ENCODE peak calls at places on chromosomes 2 and 18, in ten cellular contexts. One of them, this sample, is unnamed.

GRCh38 chr2:215188078-215188477 is 49.7 kb upstream of the ABCA12 start:
- DNase-seq in GM12878: no peak
- DNase-seq in suprapubic skin: no peak
- DNase-seq in K562: no peak
- DNase-seq in A549: no peak
- DNase-seq in upper lobe of left lung: no peak
- DNase-seq in SK-N-SH: no peak
- DNase-seq in HepG2: no peak
- DNase-seq in tibial nerve: no peak
- DNase-seq in ovary: no peak
- DNase-seq in this sample: no peak

GRCh38 chr2:215841175-215841816 is 172.1 kb downstream of the MREG start:
- DNase-seq in GM12878: no peak
- DNase-seq in suprapubic skin: no peak
- DNase-seq in K562: no peak
- DNase-seq in A549: no peak
- DNase-seq in upper lobe of left lung: no peak
- DNase-seq in SK-N-SH: no peak
- DNase-seq in HepG2: no peak
- DNase-seq in tibial nerve: peak
- DNase-seq in ovary: no peak
- DNase-seq in this sample: no peak

GRCh38 chr2:27211241-27211942 is 449 bp upstream of the ATRAID start:
- DNase-seq in GM12878: no peak
- DNase-seq in suprapubic skin: peak
- DNase-seq in K562: peak
- DNase-seq in A549: peak
- DNase-seq in upper lobe of left lung: no peak
- DNase-seq in SK-N-SH: peak
- DNase-seq in HepG2: no peak
- DNase-seq in tibial nerve: peak
- DNase-seq in ovary: no peak
- DNase-seq in this sample: no peak

GRCh38 chr2:234966340-234966739 is 14.5 kb downstream of the SH3BP4 start:
- DNase-seq in GM12878: no peak
- DNase-seq in suprapubic skin: no peak
- DNase-seq in K562: no peak
- DNase-seq in A549: no peak
- DNase-seq in upper lobe of left lung: no peak
- DNase-seq in SK-N-SH: no peak
- DNase-seq in HepG2: no peak
- DNase-seq in tibial nerve: no peak
- DNase-seq in ovary: no peak
- DNase-seq in this sample: no peak

GRCh38 chr18:47280121-47280520 is 28.7 kb upstream of the SKOR2 start:
- DNase-seq in GM12878: no peak
- DNase-seq in suprapubic skin: no peak
- DNase-seq in K562: no peak
- DNase-seq in A549: no peak
- DNase-seq in upper lobe of left lung: no peak
- DNase-seq in SK-N-SH: no peak
- DNase-seq in HepG2: no peak
- DNase-seq in tibial nerve: no peak
- DNase-seq in ovary: no peak
- DNase-seq in this sample: no peak

GRCh38 chr2:10982931-10983701 is 71.4 kb downstream of the KCNF1 start:
- DNase-seq in GM12878: no peak
- DNase-seq in suprapubic skin: peak
- DNase-seq in K562: no peak
- DNase-seq in A549: no peak
- DNase-seq in upper lobe of left lung: peak
- DNase-seq in SK-N-SH: no peak
- DNase-seq in HepG2: no peak
- DNase-seq in tibial nerve: no peak
- DNase-seq in ovary: no peak
- DNase-seq in this sample: peak

GRCh38 chr18:79400591-79401381 is 5.1 kb downstream of the NFATC1 start:
- DNase-seq in GM12878: peak
- DNase-seq in suprapubic skin: no peak
- DNase-seq in K562: peak
- DNase-seq in A549: no peak
- DNase-seq in upper lobe of left lung: no peak
- DNase-seq in SK-N-SH: no peak
- DNase-seq in HepG2: no peak
- DNase-seq in tibial nerve: no peak
- DNase-seq in ovary: no peak
- DNase-seq in this sample: peak

GRCh38 chr18:22394428-22394827 is 23.3 kb downstream of the CTAGE1 start:
- DNase-seq in GM12878: no peak
- DNase-seq in suprapubic skin: no peak
- DNase-seq in K562: no peak
- DNase-seq in A549: no peak
- DNase-seq in upper lobe of left lung: no peak
- DNase-seq in SK-N-SH: no peak
- DNase-seq in HepG2: no peak
- DNase-seq in tibial nerve: no peak
- DNase-seq in ovary: no peak
- DNase-seq in this sample: no peak

GRCh38 chr18:59517446-59518171 is 158.5 kb upstream of the LMAN1 start:
- DNase-seq in GM12878: no peak
- DNase-seq in suprapubic skin: no peak
- DNase-seq in K562: no peak
- DNase-seq in A549: no peak
- DNase-seq in upper lobe of left lung: no peak
- DNase-seq in SK-N-SH: peak
- DNase-seq in HepG2: peak
- DNase-seq in tibial nerve: no peak
- DNase-seq in ovary: peak
- DNase-seq in this sample: no peak

GRCh38 chr18:48785091-48785614 is 165.6 kb downstream of the SMAD7 start:
- DNase-seq in GM12878: peak
- DNase-seq in suprapubic skin: no peak
- DNase-seq in K562: no peak
- DNase-seq in A549: no peak
- DNase-seq in upper lobe of left lung: peak
- DNase-seq in SK-N-SH: no peak
- DNase-seq in HepG2: no peak
- DNase-seq in tibial nerve: no peak
- DNase-seq in ovary: no peak
- DNase-seq in this sample: peak

GRCh38 chr2:584863-585823 is 92.1 kb downstream of the TMEM18 start:
- DNase-seq in GM12878: no peak
- DNase-seq in suprapubic skin: no peak
- DNase-seq in K562: no peak
- DNase-seq in A549: no peak
- DNase-seq in upper lobe of left lung: no peak
- DNase-seq in SK-N-SH: no peak
- DNase-seq in HepG2: no peak
- DNase-seq in tibial nerve: no peak
- DNase-seq in ovary: no peak
- DNase-seq in this sample: no peak

GRCh38 chr2:218902427-218902826 is 21.8 kb downstream of the WNT10A start:
- DNase-seq in GM12878: no peak
- DNase-seq in suprapubic skin: no peak
- DNase-seq in K562: no peak
- DNase-seq in A549: no peak
- DNase-seq in upper lobe of left lung: no peak
- DNase-seq in SK-N-SH: no peak
- DNase-seq in HepG2: no peak
- DNase-seq in tibial nerve: no peak
- DNase-seq in ovary: no peak
- DNase-seq in this sample: no peak

GRCh38 chr2:215698566-215698965 is 262.7 kb upstream of the FN1 start:
- DNase-seq in GM12878: no peak
- DNase-seq in suprapubic skin: no peak
- DNase-seq in K562: no peak
- DNase-seq in A549: no peak
- DNase-seq in upper lobe of left lung: peak
- DNase-seq in SK-N-SH: no peak
- DNase-seq in HepG2: no peak
- DNase-seq in tibial nerve: no peak
- DNase-seq in ovary: no peak
- DNase-seq in this sample: no peak

GRCh38 chr2:19806591-19806990 is 95.2 kb downstream of the TTC32 start:
- DNase-seq in GM12878: no peak
- DNase-seq in suprapubic skin: no peak
- DNase-seq in K562: no peak
- DNase-seq in A549: no peak
- DNase-seq in upper lobe of left lung: no peak
- DNase-seq in SK-N-SH: no peak
- DNase-seq in HepG2: no peak
- DNase-seq in tibial nerve: no peak
- DNase-seq in ovary: no peak
- DNase-seq in this sample: no peak

GRCh38 chr2:27237341-27237945 is 20.3 kb downstream of the CAD start:
- DNase-seq in GM12878: no peak
- DNase-seq in suprapubic skin: no peak
- DNase-seq in K562: no peak
- DNase-seq in A549: no peak
- DNase-seq in upper lobe of left lung: no peak
- DNase-seq in SK-N-SH: no peak
- DNase-seq in HepG2: no peak
- DNase-seq in tibial nerve: no peak
- DNase-seq in ovary: no peak
- DNase-seq in this sample: peak

GRCh38 chr2:226334981-226335720 is 464.5 kb downstream of the IRS1 start:
- DNase-seq in GM12878: no peak
- DNase-seq in suprapubic skin: no peak
- DNase-seq in K562: no peak
- DNase-seq in A549: no peak
- DNase-seq in upper lobe of left lung: no peak
- DNase-seq in SK-N-SH: no peak
- DNase-seq in HepG2: peak
- DNase-seq in tibial nerve: no peak
- DNase-seq in ovary: no peak
- DNase-seq in this sample: no peak

DNA sequence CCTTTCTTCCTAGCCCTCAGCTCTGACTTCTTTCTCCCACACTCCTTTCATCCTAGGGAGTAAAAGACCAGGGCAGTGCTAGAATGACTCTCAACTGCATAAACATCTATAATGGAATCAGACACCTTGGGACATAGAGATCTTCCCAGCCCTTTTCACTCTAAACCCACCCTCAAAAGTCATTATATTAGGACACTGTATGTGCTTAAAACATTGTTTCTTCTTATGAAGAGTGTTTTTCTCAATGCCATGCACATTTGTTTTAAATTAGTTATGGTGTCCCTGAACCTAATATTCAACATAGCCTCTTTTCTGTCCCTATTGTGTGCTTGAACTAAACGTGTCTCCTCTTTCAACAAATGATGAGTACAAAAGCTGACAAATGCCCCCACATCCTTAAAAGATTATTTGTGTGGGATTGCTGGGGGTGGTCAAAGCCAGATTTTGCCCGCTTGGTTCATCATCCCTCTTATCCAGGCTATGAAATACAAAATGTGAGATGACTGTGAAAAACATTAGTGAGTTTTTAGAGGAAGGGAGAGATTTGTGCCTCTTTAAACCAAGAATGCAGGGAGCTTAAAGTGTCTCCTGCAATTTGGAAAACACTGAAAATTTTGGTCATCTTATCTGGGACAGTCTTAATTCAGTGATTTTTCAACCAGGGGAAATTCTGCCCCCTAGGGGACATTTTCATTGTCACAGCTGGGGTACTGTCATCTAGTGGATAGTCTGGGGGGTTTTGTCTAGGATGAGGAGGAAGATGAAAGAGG is 29.0 kb downstream of the SERPINB5 start:
- DNase-seq in GM12878: no peak
- DNase-seq in suprapubic skin: no peak
- DNase-seq in K562: peak
- DNase-seq in A549: peak
- DNase-seq in upper lobe of left lung: no peak
- DNase-seq in SK-N-SH: peak
- DNase-seq in HepG2: peak
- DNase-seq in tibial nerve: no peak
- DNase-seq in ovary: no peak
- DNase-seq in this sample: no peak
- TF ChIP-seq EP300 in GM12878: no peak
- TF ChIP-seq EP300 in suprapubic skin: no peak
- TF ChIP-seq EP300 in K562: no peak
- TF ChIP-seq EP300 in A549: no peak
- TF ChIP-seq EP300 in upper lobe of left lung: no peak
- TF ChIP-seq EP300 in SK-N-SH: no peak
- TF ChIP-seq EP300 in HepG2: no peak
- TF ChIP-seq EP300 in tibial nerve: no peak
- TF ChIP-seq EP300 in ovary: no peak
- TF ChIP-seq EP300 in this sample: no peak

DNA sequence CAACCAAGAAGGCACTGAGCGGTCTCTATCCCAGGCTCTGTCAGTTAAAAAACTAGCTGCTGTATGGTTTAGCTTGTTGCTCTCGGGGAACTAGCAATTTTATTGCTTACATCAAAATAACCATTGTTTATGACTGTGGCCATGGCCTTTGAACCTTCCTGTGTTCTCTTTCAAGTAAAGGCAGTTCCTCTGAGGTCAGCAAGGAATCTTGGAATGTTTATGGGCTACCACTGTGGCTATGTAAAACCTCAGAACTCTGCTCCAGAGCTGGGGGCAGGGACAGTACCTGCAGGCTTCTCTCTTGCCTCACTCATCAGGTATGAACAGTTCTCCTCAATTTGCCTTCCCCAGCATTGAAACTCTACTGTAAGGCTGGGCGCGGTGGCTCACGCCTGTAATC is 416.0 kb upstream of the NETO1 start:
- DNase-seq in GM12878: no peak
- DNase-seq in suprapubic skin: no peak
- DNase-seq in K562: no peak
- DNase-seq in A549: no peak
- DNase-seq in upper lobe of left lung: no peak
- DNase-seq in SK-N-SH: no peak
- DNase-seq in HepG2: no peak
- DNase-seq in tibial nerve: no peak
- DNase-seq in ovary: no peak
- DNase-seq in this sample: no peak
- TF ChIP-seq EP300 in GM12878: no peak
- TF ChIP-seq EP300 in suprapubic skin: no peak
- TF ChIP-seq EP300 in K562: no peak
- TF ChIP-seq EP300 in A549: no peak
- TF ChIP-seq EP300 in upper lobe of left lung: no peak
- TF ChIP-seq EP300 in SK-N-SH: no peak
- TF ChIP-seq EP300 in HepG2: no peak
- TF ChIP-seq EP300 in tibial nerve: no peak
- TF ChIP-seq EP300 in ovary: no peak
- TF ChIP-seq EP300 in this sample: no peak

GRCh38 chr2:230011617-230012016 is 57.1 kb downstream of the SLC16A14 start:
- DNase-seq in GM12878: no peak
- DNase-seq in suprapubic skin: no peak
- DNase-seq in K562: no peak
- DNase-seq in A549: no peak
- DNase-seq in upper lobe of left lung: no peak
- DNase-seq in SK-N-SH: no peak
- DNase-seq in HepG2: no peak
- DNase-seq in tibial nerve: no peak
- DNase-seq in ovary: no peak
- DNase-seq in this sample: no peak
- TF ChIP-seq EP300 in GM12878: no peak
- TF ChIP-seq EP300 in suprapubic skin: no peak
- TF ChIP-seq EP300 in K562: no peak
- TF ChIP-seq EP300 in A549: no peak
- TF ChIP-seq EP300 in upper lobe of left lung: no peak
- TF ChIP-seq EP300 in SK-N-SH: no peak
- TF ChIP-seq EP300 in HepG2: no peak
- TF ChIP-seq EP300 in tibial nerve: no peak
- TF ChIP-seq EP300 in ovary: no peak
- TF ChIP-seq EP300 in this sample: no peak

GRCh38 chr2:88221365-88221942 is 51.3 kb downstream of the THNSL2 start:
- DNase-seq in GM12878: no peak
- DNase-seq in suprapubic skin: no peak
- DNase-seq in K562: no peak
- DNase-seq in A549: no peak
- DNase-seq in upper lobe of left lung: no peak
- DNase-seq in SK-N-SH: no peak
- DNase-seq in HepG2: no peak
- DNase-seq in tibial nerve: no peak
- DNase-seq in ovary: no peak
- DNase-seq in this sample: no peak
- TF ChIP-seq EP300 in GM12878: no peak
- TF ChIP-seq EP300 in suprapubic skin: no peak
- TF ChIP-seq EP300 in K562: no peak
- TF ChIP-seq EP300 in A549: no peak
- TF ChIP-seq EP300 in upper lobe of left lung: no peak
- TF ChIP-seq EP300 in SK-N-SH: no peak
- TF ChIP-seq EP300 in HepG2: no peak
- TF ChIP-seq EP300 in tibial nerve: no peak
- TF ChIP-seq EP300 in ovary: no peak
- TF ChIP-seq EP300 in this sample: no peak